ENCODE peak calls at places on chromosomes 13 and 19, in seven cellular contexts. Y is kidney; K is adrenal gland; E is psoas muscle; Q is CD8-positive, alpha-beta T cell; O is brain microvascular endothelial cell; Z is transverse colon. N is an unnamed sample.

GRCh38 chr13:94121686-94122085 is 357.8 kb downstream of the DCT start:
- DNase-seq in Y (no peak), K (peak), E (no peak), Q (no peak), O (peak), Z (no peak), N (no peak)

GRCh38 chr13:114212096-114212495 is 22.6 kb upstream of the CDC16 start:
- DNase-seq in Y (no peak), K (no peak), E (no peak), Q (peak), O (peak), Z (no peak), N (no peak)

GRCh38 chr13:80931766-80932165 is 590.8 kb upstream of the SPRY2 start:
- DNase-seq in Y (no peak), K (no peak), E (no peak), Q (no peak), O (no peak), Z (no peak), N (no peak)

GRCh38 chr13:82654851-82655517 is 1227.3 kb downstream of the SLITRK1 start:
- DNase-seq in Y (peak), K (peak), E (peak), Q (peak), O (peak), Z (peak), N (peak)

GRCh38 chr13:72808917-72809500 is 27.1 kb downstream of the PIBF1 start:
- DNase-seq in Y (no peak), K (no peak), E (no peak), Q (no peak), O (no peak), Z (no peak), N (no peak)

GRCh38 chr19:53553865-53554791 is 16.2 kb downstream of the ZNF331 start:
- DNase-seq in Y (peak), K (peak), E (peak), Q (peak), O (peak), Z (peak), N (peak)

GRCh38 chr19:40689339-40690049 is 957 bp downstream of the NUMBL start:
- DNase-seq in Y (no peak), K (no peak), E (peak), Q (peak), O (peak), Z (no peak), N (no peak)

GRCh38 chr19:27580906-27581305 is 1632.0 kb downstream of the UQCRFS1 start:
- DNase-seq in Y (no peak), K (no peak), E (no peak), Q (no peak), O (no peak), Z (no peak), N (no peak)

GRCh38 chr13:28531195-28531955 is 36.4 kb upstream of the FLT1 start:
- DNase-seq in Y (no peak), K (peak), E (peak), Q (no peak), O (peak), Z (peak), N (no peak)

GRCh38 chr19:5536337-5536894 is 31.3 kb downstream of the TINCR start:
- DNase-seq in Y (peak), K (peak), E (peak), Q (no peak), O (peak), Z (no peak), N (no peak)

GRCh38 chr19:50402544-50403301 is 16.0 kb upstream of the SPIB start:
- DNase-seq in Y (no peak), K (no peak), E (no peak), Q (no peak), O (no peak), Z (no peak), N (no peak)

GRCh38 chr19:2477732-2478191 is 1.8 kb downstream of the GADD45B start:
- DNase-seq in Y (peak), K (no peak), E (peak), Q (no peak), O (no peak), Z (peak), N (no peak)

GRCh38 chr19:5492281-5492812 is 37.1 kb downstream of the ZNRF4 start:
- DNase-seq in Y (no peak), K (no peak), E (no peak), Q (no peak), O (no peak), Z (no peak), N (no peak)

GRCh38 chr13:33125821-33126570 is 109.8 kb downstream of the KL start:
- DNase-seq in Y (peak), K (peak), E (peak), Q (no peak), O (peak), Z (no peak), N (no peak)

GRCh38 chr13:98142427-98143156 is at the start of gene FARP1:
- DNase-seq in Y (peak), K (peak), E (peak), Q (no peak), O (no peak), Z (peak), N (peak)

GRCh38 chr19:41563847-41564514 is 12.0 kb upstream of the CEACAM21 start:
- DNase-seq in Y (no peak), K (no peak), E (no peak), Q (peak), O (no peak), Z (no peak), N (no peak)

GRCh38 chr19:8412783-8413592 is at the start of gene MARCHF2:
- DNase-seq in Y (peak), K (peak), E (peak), Q (peak), O (peak), Z (peak), N (peak)
- H3K27ac ChIP-seq in Y (no peak), K (no peak), E (peak), Q (no peak), O (no peak), Z (peak), N (peak)

GRCh38 chr19:16066611-16067104 is 9.6 kb upstream of the TPM4 start:
- DNase-seq in Y (no peak), K (peak), E (no peak), Q (peak), O (peak), Z (peak), N (no peak)
- H3K27ac ChIP-seq in Y (peak), K (peak), E (no peak), Q (no peak), O (peak), Z (peak), N (peak)

GRCh38 chr13:84658881-84659661 is 776.8 kb upstream of the SLITRK1 start:
- DNase-seq in Y (no peak), K (no peak), E (no peak), Q (no peak), O (no peak), Z (no peak), N (no peak)
- H3K27ac ChIP-seq in Y (no peak), K (no peak), E (no peak), Q (no peak), O (no peak), Z (no peak), N (no peak)

GRCh38 chr13:50580684-50581305 is 262.7 kb downstream of the DLEU7 start:
- DNase-seq in Y (no peak), K (no peak), E (no peak), Q (no peak), O (peak), Z (no peak), N (no peak)
- H3K27ac ChIP-seq in Y (no peak), K (no peak), E (no peak), Q (no peak), O (no peak), Z (no peak), N (peak)

DNA sequence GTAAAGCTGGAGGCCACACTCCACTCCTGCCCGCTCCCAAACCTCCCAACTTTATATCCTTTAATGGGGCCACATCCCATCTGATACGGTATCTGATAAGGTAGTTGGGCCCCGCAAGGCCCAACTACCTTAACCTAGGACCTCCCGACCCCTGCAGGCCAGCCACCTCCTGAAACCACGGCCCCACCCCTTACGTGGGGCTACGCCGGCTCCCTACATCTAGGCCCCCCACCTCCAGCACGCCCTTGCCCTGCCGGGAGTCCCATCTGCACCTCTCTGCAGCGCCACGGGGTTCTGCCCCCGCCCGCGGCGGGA is 2.2 kb downstream of the IGFLR1 start:
- DNase-seq in Y (no peak), K (no peak), E (no peak), Q (peak), O (no peak), Z (no peak), N (no peak)
- H3K27ac ChIP-seq in Y (peak), K (peak), E (peak), Q (no peak), O (no peak), Z (peak), N (peak)

GRCh38 chr19:13849277-13849676 is 27.7 kb upstream of the NANOS3 start:
- DNase-seq in Y (peak), K (no peak), E (no peak), Q (peak), O (no peak), Z (no peak), N (no peak)
- H3K27ac ChIP-seq in Y (peak), K (peak), E (peak), Q (no peak), O (no peak), Z (peak), N (peak)

N was measured in coronary artery.